ENCODE peak calls at places on chromosomes 2 and 18, in eight cellular contexts. O is AG04450, L is HCT116, D is heart right ventricle, F is lung, W is uterus, I is esophagus squamous epithelium, Q is stomach. X is an unnamed sample. For H3K27me3, the result is how much of the 10 kb centered on the place peaks cover.

GRCh38 chr2:77487074-77487803 is 34.9 kb downstream of the LRRTM4 start:
- DNase-seq in O (no peak), L (no peak), D (no peak), F (no peak), W (no peak), I (no peak), Q (no peak), X (no peak)

GRCh38 chr2:38076250-38076709 is 329 bp upstream of the CYP1B1 start:
- DNase-seq in O (no peak), L (peak), D (peak), F (peak), W (peak), I (peak), Q (peak), X (peak)

GRCh38 chr2:145060876-145061275 is 541.0 kb upstream of the ZEB2 start:
- DNase-seq in O (no peak), L (no peak), D (no peak), F (no peak), W (no peak), I (no peak), Q (no peak), X (no peak)

GRCh38 chr2:190786404-190787166 is 94.0 kb upstream of the GLS start:
- DNase-seq in O (no peak), L (no peak), D (no peak), F (peak), W (no peak), I (no peak), Q (no peak), X (peak)

GRCh38 chr18:48575658-48576453 is 37.0 kb downstream of the CTIF start:
- DNase-seq in O (no peak), L (no peak), D (no peak), F (no peak), W (no peak), I (no peak), Q (peak), X (no peak)

GRCh38 chr2:152646775-152647174 is 70.5 kb downstream of the PRPF40A start:
- DNase-seq in O (peak), L (no peak), D (no peak), F (no peak), W (no peak), I (no peak), Q (no peak), X (no peak)

GRCh38 chr2:96924775-96925747 is 55.2 kb upstream of the SEMA4C start:
- DNase-seq in O (no peak), L (no peak), D (no peak), F (no peak), W (no peak), I (no peak), Q (no peak), X (no peak)

GRCh38 chr2:14401838-14402237 is 230.7 kb upstream of the LRATD1 start:
- DNase-seq in O (no peak), L (no peak), D (no peak), F (no peak), W (peak), I (no peak), Q (no peak), X (no peak)

GRCh38 chr2:240365971-240366471 is 69.4 kb upstream of the GPC1 start:
- DNase-seq in O (no peak), L (no peak), D (no peak), F (no peak), W (no peak), I (no peak), Q (no peak), X (no peak)

GRCh38 chr2:241649927-241650326 is 12.4 kb downstream of the ATG4B start:
- DNase-seq in O (no peak), L (no peak), D (no peak), F (no peak), W (no peak), I (no peak), Q (no peak), X (no peak)
- TF ChIP-seq CTCF in O (no peak), L (no peak), D (no peak), F (no peak), W (no peak), I (no peak), Q (no peak), X (no peak)

DNA sequence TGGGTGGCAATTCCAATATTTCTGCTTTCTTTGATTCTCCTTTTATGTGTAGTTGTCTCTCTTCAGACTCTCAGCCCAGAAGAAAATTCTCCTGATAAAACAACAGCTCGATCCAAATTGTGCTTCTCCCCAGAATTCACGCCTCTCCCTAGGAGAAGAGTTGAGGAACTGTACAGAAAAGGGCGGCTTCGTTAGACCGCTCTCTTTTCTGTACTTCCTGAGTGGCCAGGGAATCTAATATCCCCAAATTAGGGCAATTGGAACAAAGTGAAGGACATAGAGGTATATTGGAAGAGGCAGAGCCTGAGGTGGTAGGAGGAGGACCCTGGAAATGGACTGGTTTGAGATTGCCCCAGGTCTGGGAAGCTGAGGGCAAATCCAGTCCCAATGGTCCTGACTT is 5.6 kb downstream of the ADCYAP1 start:
- DNase-seq in O (no peak), L (no peak), D (no peak), F (no peak), W (no peak), I (no peak), Q (no peak), X (no peak)
- H3K27me3 ChIP-seq in O (half or more), L (under half), D (half or more), F (under half), W (under half), I (under half), Q (half or more), X (under half)

GRCh38 chr18:36848609-36849008 is 19.7 kb downstream of the KIAA1328 start:
- DNase-seq in O (no peak), L (no peak), D (no peak), F (no peak), W (no peak), I (no peak), Q (no peak), X (no peak)

GRCh38 chr18:36851202-36851590 is 22.3 kb downstream of the KIAA1328 start:
- DNase-seq in O (no peak), L (no peak), D (no peak), F (no peak), W (no peak), I (no peak), Q (no peak), X (no peak)

GRCh38 chr18:36843784-36844183 is 14.9 kb downstream of the KIAA1328 start:
- DNase-seq in O (no peak), L (no peak), D (no peak), F (no peak), W (no peak), I (no peak), Q (no peak), X (no peak)

GRCh38 chr18:36850527-36851201 is 21.7 kb downstream of the KIAA1328 start:
- DNase-seq in O (peak), L (peak), D (no peak), F (no peak), W (no peak), I (no peak), Q (no peak), X (no peak)

DNA sequence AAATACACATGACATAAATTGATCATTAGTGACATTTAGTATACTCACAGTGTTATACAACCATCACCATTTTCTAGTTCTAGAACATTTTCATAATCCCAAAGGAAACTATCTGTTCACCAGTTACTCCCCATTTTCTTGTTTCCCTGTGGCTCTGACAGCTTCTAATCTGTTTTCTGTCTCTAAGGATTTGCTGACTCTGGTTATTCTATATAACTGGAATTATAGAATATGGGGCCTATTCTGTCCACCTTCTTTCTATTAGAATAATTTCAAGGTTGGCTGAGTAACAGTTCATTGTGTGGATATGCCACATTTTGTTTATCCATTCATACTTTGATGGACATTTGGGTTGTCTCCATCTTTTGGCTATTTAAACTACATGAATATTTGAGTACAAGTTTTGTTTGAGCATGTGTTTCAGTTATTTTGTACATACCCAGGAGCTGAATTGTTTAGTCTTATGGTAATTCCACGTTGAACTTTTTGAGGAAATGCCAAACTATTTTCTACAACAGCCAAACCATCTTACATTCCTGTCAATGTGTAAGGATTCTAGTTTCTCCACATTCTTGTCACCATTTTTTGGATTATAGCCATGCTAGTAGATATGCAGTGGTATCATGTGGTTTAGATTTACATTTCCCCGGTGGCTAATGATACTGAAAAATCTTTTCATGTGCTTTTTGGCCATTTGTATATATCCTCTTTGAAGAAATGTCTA is 20.5 kb downstream of the KIAA1328 start:
- DNase-seq in O (no peak), L (no peak), D (no peak), F (no peak), W (no peak), I (no peak), Q (no peak), X (no peak)
- H3K4me3 ChIP-seq in O (no peak), L (no peak), D (no peak), F (no peak), W (no peak), I (no peak), Q (no peak), X (no peak)

GRCh38 chr18:36493349-36494281 is 196.1 kb downstream of the FHOD3 start:
- DNase-seq in O (no peak), L (no peak), D (peak), F (no peak), W (no peak), I (no peak), Q (no peak), X (peak)

GRCh38 chr18:36490907-36491306 is 193.4 kb downstream of the FHOD3 start:
- DNase-seq in O (no peak), L (no peak), D (no peak), F (no peak), W (no peak), I (no peak), Q (no peak), X (no peak)

GRCh38 chr18:36496022-36496421 is 198.5 kb downstream of the FHOD3 start:
- DNase-seq in O (no peak), L (no peak), D (no peak), F (no peak), W (no peak), I (no peak), Q (no peak), X (no peak)

DNA sequence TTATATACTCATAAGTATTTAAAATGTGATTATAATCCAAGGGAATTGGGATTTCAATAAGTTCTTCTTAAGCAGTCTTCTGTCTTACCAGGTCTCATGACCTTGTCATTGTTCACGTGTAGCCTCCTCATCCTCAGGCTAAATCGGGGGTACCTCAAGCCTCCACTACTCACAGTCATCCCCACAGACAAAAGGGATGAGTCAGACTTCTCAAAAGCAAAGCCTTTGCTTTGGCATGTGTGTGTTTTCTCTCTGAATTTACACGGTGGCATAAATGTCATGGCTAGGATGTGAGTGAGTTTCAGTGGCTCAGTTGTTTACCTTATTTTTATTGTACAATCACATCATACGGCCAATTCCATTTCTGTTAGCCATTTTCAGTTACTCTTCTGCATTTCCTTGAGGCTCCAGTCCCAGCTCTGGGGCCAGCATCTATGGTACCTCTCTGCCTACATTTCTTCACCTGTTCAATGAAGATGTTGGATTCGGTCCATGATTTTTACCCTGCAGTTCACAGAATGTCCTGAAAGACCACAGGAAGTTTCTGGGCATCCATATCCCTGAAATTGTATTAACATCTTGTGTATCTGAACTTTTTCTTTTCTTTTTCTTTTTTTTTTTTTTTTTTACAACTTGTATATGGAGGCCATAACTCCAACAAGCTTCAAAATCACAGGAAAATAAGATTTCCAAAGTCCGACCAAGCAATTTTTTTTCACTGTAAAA is 195.3 kb downstream of the FHOD3 start:
- DNase-seq in O (no peak), L (no peak), D (no peak), F (no peak), W (no peak), I (no peak), Q (no peak), X (no peak)
- TF ChIP-seq CTCF in O (no peak), L (no peak), D (no peak), F (no peak), W (no peak), I (no peak), Q (no peak), X (no peak)

DNA sequence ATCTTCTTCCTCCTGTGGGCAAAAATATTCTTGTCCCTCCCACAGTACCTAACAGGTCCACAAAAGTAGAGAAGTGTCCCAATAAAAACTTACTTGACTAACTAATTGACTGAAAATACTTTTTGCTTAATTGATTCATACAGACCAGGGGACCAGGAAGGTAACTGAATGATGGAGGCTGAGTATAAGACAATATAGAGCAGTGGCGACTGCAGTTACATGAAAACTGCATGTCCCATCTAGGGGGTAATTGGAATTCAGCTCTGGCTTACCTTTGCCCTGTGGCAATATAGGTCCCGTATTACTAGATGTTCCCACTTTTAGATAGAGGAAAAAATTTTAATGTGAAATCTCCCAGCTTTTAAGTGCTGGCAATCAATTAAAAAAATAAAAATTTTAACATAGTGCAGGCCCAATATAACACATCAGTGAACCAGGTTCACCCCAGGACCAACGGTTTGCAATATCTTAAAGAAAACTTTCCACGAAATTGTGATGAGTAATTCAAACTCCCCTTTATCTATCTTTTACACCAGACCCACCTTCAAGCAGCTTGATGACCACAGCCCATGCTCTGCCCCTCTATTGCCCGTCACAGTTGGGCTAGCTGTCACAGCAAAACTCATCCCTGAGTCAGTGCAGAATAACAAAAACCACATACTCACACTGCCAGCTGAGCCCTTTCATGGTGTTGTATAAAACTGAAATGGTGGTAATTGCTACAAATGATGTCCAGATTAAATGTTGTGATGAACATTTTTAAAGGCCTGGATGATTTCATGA is 112.6 kb upstream of the CREB1 start:
- DNase-seq in O (no peak), L (no peak), D (no peak), F (no peak), W (no peak), I (no peak), Q (no peak), X (no peak)
- H3K27me3 ChIP-seq in O (under half), L (under half), D (under half), F (under half), W (under half), I (under half), Q (under half), X (under half)

GRCh38 chr2:26652361-26653041 is 11.3 kb upstream of the CIB4 start:
- DNase-seq in O (peak), L (no peak), D (no peak), F (no peak), W (peak), I (no peak), Q (no peak), X (no peak)

GRCh38 chr2:26655611-26656195 is 14.5 kb upstream of the CIB4 start:
- DNase-seq in O (no peak), L (no peak), D (no peak), F (no peak), W (no peak), I (no peak), Q (no peak), X (no peak)

GRCh38 chr2:26651458-26652155 is 10.4 kb upstream of the CIB4 start:
- DNase-seq in O (no peak), L (no peak), D (no peak), F (no peak), W (no peak), I (no peak), Q (peak), X (no peak)

GRCh38 chr2:26653207-26654060 is 12.3 kb upstream of the CIB4 start:
- DNase-seq in O (no peak), L (no peak), D (no peak), F (peak), W (no peak), I (no peak), Q (peak), X (no peak)

GRCh38 chr2:26654061-26654340 is 12.8 kb upstream of the CIB4 start:
- DNase-seq in O (no peak), L (no peak), D (no peak), F (no peak), W (no peak), I (no peak), Q (peak), X (no peak)
- H3K4me3 ChIP-seq in O (no peak), L (no peak), D (no peak), F (no peak), W (no peak), I (no peak), Q (no peak), X (no peak)

DNA sequence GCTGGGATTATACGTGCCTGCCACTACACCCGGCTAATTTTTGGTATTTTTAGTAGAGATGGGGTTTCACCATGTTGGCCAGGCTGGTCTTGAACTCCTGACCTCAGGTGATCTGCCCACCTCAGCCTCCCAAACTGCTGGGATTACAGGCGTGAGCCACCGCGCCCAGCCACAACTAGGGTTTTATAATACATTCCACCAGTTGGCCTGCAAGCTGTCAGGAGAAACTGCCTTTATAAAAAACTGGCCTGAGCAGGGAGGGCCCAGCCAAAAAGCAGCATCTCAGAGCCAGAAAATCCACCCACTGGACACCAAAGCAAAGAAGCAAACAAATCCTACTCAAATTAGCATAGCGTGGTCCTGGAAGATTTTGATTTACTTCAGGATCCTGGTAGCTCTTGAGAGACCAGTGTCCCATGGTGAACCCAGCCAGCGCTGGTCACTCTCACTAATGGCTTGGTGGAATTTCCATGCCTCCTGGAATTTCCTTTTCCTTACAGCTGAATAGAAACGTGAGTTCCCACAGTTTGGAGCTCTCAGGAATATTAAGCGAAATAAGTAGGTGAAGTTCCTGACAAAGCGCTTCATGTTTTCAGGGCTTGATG is 60.0 kb upstream of the PXDN start:
- DNase-seq in O (no peak), L (no peak), D (no peak), F (no peak), W (no peak), I (no peak), Q (no peak), X (no peak)
- TF ChIP-seq CTCF in O (no peak), L (no peak), D (no peak), F (no peak), W (no peak), I (no peak), Q (no peak), X (no peak)

X was measured in Caco-2.